ENCODE peak calls at places on chromosomes 1 and 21, in four cellular contexts. One of them, this sample, is unnamed.

GRCh38 chr1:18282851-18283600 is 175.4 kb downstream of the IGSF21 start:
- DNase-seq in hepatocyte: no peak
- DNase-seq in HCT116: no peak
- DNase-seq in GM23338: peak; percentile 86
- DNase-seq in this sample: peak; percentile 43

GRCh38 chr1:211752317-211752716 is 76.9 kb upstream of the NEK2 start:
- DNase-seq in hepatocyte: no peak
- DNase-seq in HCT116: no peak
- DNase-seq in GM23338: no peak
- DNase-seq in this sample: no peak

GRCh38 chr1:42143875-42144274 is 9.3 kb upstream of the GUCA2B start:
- DNase-seq in HCT116: no peak
- DNase-seq in hepatocyte: no peak
- DNase-seq in GM23338: no peak
- DNase-seq in this sample: no peak

GRCh38 chr1:147853391-147853790 is 49.2 kb upstream of the GJA8 start:
- DNase-seq in HCT116: no peak
- DNase-seq in hepatocyte: no peak
- DNase-seq in GM23338: peak; percentile 38
- DNase-seq in this sample: no peak

GRCh38 chr1:204318324-204318723 is 41.4 kb downstream of the PLEKHA6 start:
- DNase-seq in GM23338: no peak
- DNase-seq in hepatocyte: no peak
- DNase-seq in HCT116: no peak
- DNase-seq in this sample: no peak

GRCh38 chr1:19067187-19067911 is 110.9 kb upstream of the IFFO2 start:
- DNase-seq in GM23338: no peak
- DNase-seq in hepatocyte: no peak
- DNase-seq in HCT116: no peak
- DNase-seq in this sample: peak; percentile 82

GRCh38 chr1:205316179-205316578 is 5.4 kb downstream of the NUAK2 start:
- DNase-seq in GM23338: no peak
- DNase-seq in hepatocyte: no peak
- DNase-seq in HCT116: no peak
- DNase-seq in this sample: no peak

GRCh38 chr1:206693029-206693428 is 8.3 kb downstream of the MAPKAPK2 start:
- DNase-seq in HCT116: no peak
- DNase-seq in hepatocyte: no peak
- DNase-seq in GM23338: no peak
- DNase-seq in this sample: no peak

GRCh38 chr1:151282883-151283725 is 1.0 kb downstream of the ZNF687 start:
- DNase-seq in hepatocyte: peak; percentile 53
- DNase-seq in HCT116: no peak
- DNase-seq in GM23338: peak; percentile 79
- DNase-seq in this sample: peak; percentile 68

GRCh38 chr21:17829472-17829871 is 10.3 kb upstream of the C21orf91 start:
- DNase-seq in GM23338: no peak
- DNase-seq in hepatocyte: no peak
- DNase-seq in HCT116: no peak
- DNase-seq in this sample: no peak

GRCh38 chr1:41476807-41477361 is 7.6 kb downstream of the EDN2 start:
- DNase-seq in hepatocyte: no peak
- DNase-seq in HCT116: no peak
- DNase-seq in GM23338: no peak
- DNase-seq in this sample: no peak

GRCh38 chr1:151416231-151416630 is 16.9 kb downstream of the PSMB4 start:
- DNase-seq in GM23338: no peak
- DNase-seq in HCT116: no peak
- DNase-seq in hepatocyte: no peak
- DNase-seq in this sample: no peak

GRCh38 chr1:166884040-166884642 is 8.1 kb upstream of the TADA1 start:
- DNase-seq in HCT116: no peak
- DNase-seq in GM23338: peak; percentile 94
- DNase-seq in hepatocyte: peak; percentile 65
- DNase-seq in this sample: peak; percentile 89

GRCh38 chr1:103371234-103371633 is 154.3 kb upstream of the RNPC3 start:
- DNase-seq in hepatocyte: peak; percentile 39
- DNase-seq in GM23338: no peak
- DNase-seq in HCT116: no peak
- DNase-seq in this sample: no peak

GRCh38 chr1:7956218-7957032 is 5.1 kb upstream of the PARK7 start:
- DNase-seq in GM23338: no peak
- DNase-seq in hepatocyte: no peak
- DNase-seq in HCT116: no peak
- DNase-seq in this sample: no peak

GRCh38 chr1:165738794-165739193 is 29.9 kb downstream of the TMCO1 start:
- DNase-seq in HCT116: no peak
- DNase-seq in hepatocyte: no peak
- DNase-seq in GM23338: no peak
- DNase-seq in this sample: no peak

GRCh38 chr1:156747737-156748669 is 3.5 kb downstream of the HDGF start:
- DNase-seq in HCT116: no peak
- DNase-seq in GM23338: no peak
- DNase-seq in hepatocyte: no peak
- DNase-seq in this sample: peak; percentile 33

GRCh38 chr1:156748670-156749428 is 2.6 kb downstream of the HDGF start:
- DNase-seq in hepatocyte: peak; percentile 70
- DNase-seq in GM23338: no peak
- DNase-seq in HCT116: no peak
- DNase-seq in this sample: no peak

GRCh38 chr1:156744786-156745419 is 4.0 kb upstream of the MRPL24 start:
- DNase-seq in GM23338: no peak
- DNase-seq in hepatocyte: no peak
- DNase-seq in HCT116: no peak
- DNase-seq in this sample: no peak

GRCh38 chr1:156746381-156746715 is 5.1 kb downstream of the HDGF start:
- DNase-seq in HCT116: no peak
- DNase-seq in GM23338: no peak
- DNase-seq in hepatocyte: no peak
- DNase-seq in this sample: no peak

GRCh38 chr1:156746716-156747631 is 4.5 kb downstream of the HDGF start:
- DNase-seq in HCT116: peak; percentile 61
- DNase-seq in GM23338: peak; percentile 94
- DNase-seq in hepatocyte: peak; percentile 97
- DNase-seq in this sample: peak; percentile 94
- TF ChIP-seq CTCF in HCT116: peak; percentile 41
- TF ChIP-seq CTCF in GM23338: peak; percentile 54
- TF ChIP-seq CTCF in hepatocyte: peak; percentile 18
- TF ChIP-seq CTCF in this sample: peak; percentile 55

GRCh38 chr1:62198781-62199125 is 4.1 kb downstream of the L1TD1 start:
- DNase-seq in hepatocyte: no peak
- DNase-seq in HCT116: no peak
- DNase-seq in GM23338: no peak
- DNase-seq in this sample: no peak

GRCh38 chr1:62198069-62198780 is 3.6 kb downstream of the L1TD1 start:
- DNase-seq in GM23338: peak; percentile 85
- DNase-seq in HCT116: no peak
- DNase-seq in hepatocyte: no peak
- DNase-seq in this sample: peak; percentile 4

GRCh38 chr1:62194651-62195282 is at the start of gene L1TD1:
- DNase-seq in hepatocyte: peak; percentile 60
- DNase-seq in GM23338: peak; percentile 99
- DNase-seq in HCT116: no peak
- DNase-seq in this sample: peak; percentile 88

DNA sequence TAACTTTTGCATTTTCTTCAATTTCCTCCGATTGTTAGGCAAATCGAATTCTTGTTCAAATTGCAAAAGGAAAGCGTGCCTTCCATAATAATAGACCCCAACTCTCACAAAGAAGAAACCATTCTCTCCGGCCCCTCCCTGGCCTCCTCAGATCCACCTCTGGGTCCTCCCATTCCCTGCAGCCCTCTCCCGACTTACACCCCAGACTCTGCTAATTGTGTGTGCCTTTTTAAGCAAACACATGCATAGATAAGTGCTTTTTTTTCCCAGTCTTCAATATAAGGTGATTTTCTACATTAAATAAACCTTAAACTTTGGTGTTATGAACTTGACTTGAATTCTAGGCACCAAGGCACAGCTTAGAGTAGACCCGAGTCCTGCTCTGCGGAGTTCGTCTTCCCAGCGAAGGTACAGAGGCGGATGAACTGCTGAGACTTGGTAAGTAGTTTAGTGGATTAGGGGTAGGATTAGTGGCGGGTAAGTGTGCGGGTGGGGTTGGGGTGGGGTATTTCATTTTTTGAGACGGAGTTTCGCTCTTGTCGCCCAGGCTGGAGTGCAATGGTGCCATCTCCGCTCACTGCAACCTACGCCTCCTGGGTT is 1.5 kb downstream of the L1TD1 start:
- DNase-seq in hepatocyte: no peak
- DNase-seq in GM23338: peak; percentile 67
- DNase-seq in HCT116: no peak
- DNase-seq in this sample: peak; percentile 49
- TF ChIP-seq EZH2 in hepatocyte: no peak
- TF ChIP-seq EZH2 in GM23338: no peak
- TF ChIP-seq EZH2 in HCT116: no peak
- TF ChIP-seq EZH2 in this sample: no peak

GRCh38 chr1:43853161-43853921 is 80.3 kb upstream of the ARTN start:
- DNase-seq in GM23338: no peak
- DNase-seq in HCT116: no peak
- DNase-seq in hepatocyte: no peak
- DNase-seq in this sample: no peak
- TF ChIP-seq EZH2phosphoT487 in GM23338: no peak
- TF ChIP-seq EZH2phosphoT487 in HCT116: no peak
- TF ChIP-seq EZH2phosphoT487 in hepatocyte: no peak
- TF ChIP-seq EZH2phosphoT487 in this sample: no peak

DNA sequence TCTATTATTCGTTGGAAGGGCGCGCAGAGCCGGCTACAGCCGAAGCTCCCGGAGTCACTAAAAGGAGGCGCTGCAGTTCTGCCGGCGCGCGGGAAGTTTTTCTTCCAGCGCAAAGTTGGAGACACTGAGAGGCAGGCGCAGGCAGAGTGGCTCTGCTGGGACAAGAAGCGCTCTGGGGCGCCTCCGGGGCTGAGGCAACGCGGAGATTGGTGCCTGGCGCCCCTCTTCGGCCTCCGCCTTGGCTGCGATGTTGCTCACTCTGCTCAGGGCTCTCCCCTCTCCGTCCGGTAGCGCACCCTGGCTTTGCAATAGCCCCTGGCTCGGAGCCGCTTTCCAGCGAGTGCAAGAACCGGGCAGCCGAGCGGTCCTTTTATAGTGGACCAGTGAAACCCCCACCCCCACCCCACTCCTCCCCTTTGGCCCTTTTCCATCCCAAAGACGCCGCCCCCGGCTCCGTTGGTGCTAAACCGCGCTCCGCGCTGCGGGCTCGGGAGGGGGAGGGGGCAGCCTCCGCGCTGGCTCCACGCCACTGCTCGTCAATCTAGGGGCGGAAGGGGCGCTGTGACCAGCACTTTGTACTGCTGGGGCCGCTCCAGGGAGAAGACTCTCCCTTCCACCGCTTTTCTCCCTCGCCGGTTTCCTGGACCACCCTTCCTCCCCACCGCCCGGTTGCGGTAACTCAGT is at the start of gene ADAMTS1:
- DNase-seq in hepatocyte: peak; percentile 95
- DNase-seq in GM23338: peak; percentile 87
- DNase-seq in HCT116: no peak
- DNase-seq in this sample: peak; percentile 95
- TF ChIP-seq CTCF in hepatocyte: peak; percentile 30
- TF ChIP-seq CTCF in GM23338: no peak
- TF ChIP-seq CTCF in HCT116: no peak
- TF ChIP-seq CTCF in this sample: peak; percentile 52

GRCh38 chr21:38662224-38662568 is 143.5 kb upstream of the ETS2 start:
- DNase-seq in HCT116: no peak
- DNase-seq in hepatocyte: no peak
- DNase-seq in GM23338: peak; percentile 36
- DNase-seq in this sample: no peak

GRCh38 chr21:38660333-38661295 is 145.1 kb upstream of the ETS2 start:
- DNase-seq in HCT116: no peak
- DNase-seq in hepatocyte: peak; percentile 45
- DNase-seq in GM23338: peak; percentile 66
- DNase-seq in this sample: peak; percentile 69

GRCh38 chr21:38659936-38660332 is 145.8 kb upstream of the ETS2 start:
- DNase-seq in GM23338: peak; percentile 22
- DNase-seq in hepatocyte: no peak
- DNase-seq in HCT116: no peak
- DNase-seq in this sample: no peak

GRCh38 chr21:38663282-38663681 is 142.4 kb upstream of the ETS2 start:
- DNase-seq in hepatocyte: no peak
- DNase-seq in HCT116: no peak
- DNase-seq in GM23338: no peak
- DNase-seq in this sample: no peak

DNA sequence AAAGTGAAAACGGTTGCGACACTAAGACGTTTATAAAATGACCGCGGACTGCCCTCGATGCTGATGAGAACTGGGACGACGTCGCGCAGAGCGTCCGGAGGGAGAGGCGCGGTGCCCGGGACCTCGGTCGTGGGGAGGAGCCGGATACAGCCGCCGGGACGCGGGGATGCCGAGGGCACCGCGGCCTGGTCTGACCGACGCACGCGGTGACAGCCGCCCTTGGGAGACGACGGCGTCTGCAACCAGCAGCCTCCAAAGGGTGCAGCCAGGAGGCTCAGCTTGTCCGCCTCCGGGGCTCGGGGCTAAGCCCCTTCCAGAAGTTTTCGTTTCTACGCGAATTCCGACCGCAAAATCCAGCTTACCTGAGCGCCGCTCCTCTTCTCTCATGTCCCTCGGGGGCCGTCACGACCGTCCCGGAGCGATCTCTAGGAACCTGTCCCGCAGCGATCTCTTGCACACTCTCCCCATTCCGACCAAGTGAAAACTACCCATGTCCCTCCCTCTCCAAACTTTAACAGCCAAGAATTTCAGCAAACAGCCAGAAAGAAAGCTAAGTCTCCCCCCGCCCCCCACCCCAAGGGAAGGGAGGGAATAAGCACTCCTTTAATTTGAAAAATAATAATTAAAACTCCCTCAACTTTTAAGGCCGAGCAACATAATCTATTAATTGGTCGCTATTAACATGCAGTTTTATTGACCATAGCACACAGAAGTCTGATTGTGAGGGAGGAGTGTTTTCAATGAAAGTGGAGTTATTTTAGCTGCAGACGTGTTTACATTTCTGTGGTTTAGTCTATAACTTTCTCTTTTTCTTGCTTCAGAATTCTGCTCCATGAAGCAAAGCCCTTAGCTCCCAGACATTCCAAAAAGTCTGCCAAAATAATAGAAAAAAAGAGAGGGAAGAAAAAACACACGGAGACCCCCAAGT is 144.2 kb upstream of the ETS2 start:
- DNase-seq in GM23338: peak; percentile 66
- DNase-seq in hepatocyte: peak; percentile 30
- DNase-seq in HCT116: no peak
- DNase-seq in this sample: peak; percentile 58
- TF ChIP-seq EZH2 in GM23338: peak; percentile 26
- TF ChIP-seq EZH2 in hepatocyte: peak; percentile 8
- TF ChIP-seq EZH2 in HCT116: no peak
- TF ChIP-seq EZH2 in this sample: peak; percentile 81

GRCh38 chr1:93675931-93676330 is 5.7 kb downstream of the BCAR3 start:
- DNase-seq in hepatocyte: no peak
- DNase-seq in HCT116: no peak
- DNase-seq in GM23338: no peak
- DNase-seq in this sample: no peak
- TF ChIP-seq EZH2phosphoT487 in hepatocyte: no peak
- TF ChIP-seq EZH2phosphoT487 in HCT116: no peak
- TF ChIP-seq EZH2phosphoT487 in GM23338: no peak
- TF ChIP-seq EZH2phosphoT487 in this sample: no peak